ENCODE peak calls at places on chromosomes 1 and 21, in six cellular contexts. W is HepG2, O is fibroblast of pulmonary artery, H is brain microvascular endothelial cell, R is caudate nucleus, X is ecto neural progenitor cell. T is an unnamed sample.

GRCh38 chr1:211874521-211875347 is 44.2 kb upstream of the LPGAT1 start:
- DNase-seq in X (no peak), H (no peak), R (no peak), O (no peak), W (no peak), T (no peak)

GRCh38 chr1:111716371-111716770 is 22.8 kb downstream of the INKA2 start:
- DNase-seq in R (no peak), O (no peak), H (no peak), W (no peak), X (no peak), T (no peak)

GRCh38 chr1:202274611-202275010 is 67.1 kb downstream of the UBE2T start:
- DNase-seq in O (peak; percentile 69), X (no peak), H (peak; percentile 43), R (no peak), W (peak; percentile 45), T (no peak)

GRCh38 chr1:181127898-181128453 is 39.5 kb downstream of the IER5 start:
- DNase-seq in O (no peak), R (no peak), X (no peak), W (no peak), H (no peak), T (no peak)

GRCh38 chr1:209484429-209484828 is 99.1 kb upstream of the CAMK1G start:
- DNase-seq in W (no peak), R (no peak), H (no peak), X (no peak), O (no peak), T (no peak)

GRCh38 chr1:25799758-25800537 is at the start of gene SELENON:
- DNase-seq in R (no peak), H (no peak), X (peak; percentile 86), W (peak; percentile 20), O (peak; percentile 54), T (no peak)

GRCh38 chr1:30445449-30445848 is 277.9 kb downstream of the MATN1 start:
- DNase-seq in W (no peak), H (no peak), X (peak; percentile 17), O (no peak), R (no peak), T (peak; percentile 76)

GRCh38 chr1:197954718-197955418 is 37.7 kb downstream of the LHX9 start:
- DNase-seq in R (no peak), O (no peak), W (peak; percentile 49), X (no peak), H (no peak), T (no peak)

GRCh38 chr1:213656039-213656438 is 331.7 kb upstream of the PROX1 start:
- DNase-seq in X (no peak), O (no peak), R (no peak), H (no peak), W (no peak), T (no peak)

GRCh38 chr1:76059461-76059860 is 15.1 kb upstream of the ST6GALNAC3 start:
- DNase-seq in W (peak; percentile 35), H (no peak), O (no peak), X (no peak), R (no peak), T (no peak)

GRCh38 chr1:113467991-113468390 is 77.7 kb downstream of the MAGI3 start:
- DNase-seq in H (no peak), O (no peak), R (no peak), X (no peak), W (no peak), T (no peak)

GRCh38 chr1:113433177-113433576 is 42.9 kb downstream of the MAGI3 start:
- DNase-seq in R (no peak), W (no peak), H (no peak), X (no peak), O (no peak), T (no peak)

GRCh38 chr1:213122514-213122929 is 71.5 kb downstream of the RPS6KC1 start:
- DNase-seq in W (peak; percentile 48), X (no peak), H (peak; percentile 45), O (peak; percentile 83), R (no peak), T (no peak)

GRCh38 chr21:41750532-41751151 is 16.2 kb downstream of the RIPK4 start:
- DNase-seq in X (peak; percentile 58), O (no peak), R (no peak), H (no peak), W (peak; percentile 85), T (no peak)

T was measured in osteocyte.